ENCODE peak calls at places on chromosomes 12 and 14, in nine cellular contexts. W, V, X, N, G, E, U, P and L are unnamed samples.

GRCh38 chr12:65886996-65887395 is 62.7 kb downstream of the HMGA2 start:
- DNase-seq in W (no peak), V (no peak), X (no peak), N (no peak), G (no peak), E (no peak), U (no peak), P (no peak), L (no peak)

GRCh38 chr12:62576503-62576902 is 109.9 kb downstream of the MON2 start:
- DNase-seq in W (no peak), V (no peak), X (no peak), N (no peak), G (no peak), E (no peak), U (no peak), P (no peak), L (no peak)

GRCh38 chr12:91381309-91381804 is 198.7 kb upstream of the DCN start:
- DNase-seq in W (no peak), V (peak), X (no peak), N (peak), G (peak), E (peak), U (no peak), P (peak), L (no peak)

GRCh38 chr14:49687942-49688700 is at the start of gene POLE2:
- DNase-seq in W (peak), V (peak), X (peak), N (peak), G (peak), E (peak), U (peak), P (no peak), L (peak)

GRCh38 chr12:89695100-89695499 is 13.5 kb downstream of the ATP2B1 start:
- DNase-seq in W (no peak), V (no peak), X (no peak), N (no peak), G (no peak), E (no peak), U (no peak), P (no peak), L (no peak)

GRCh38 chr12:2614341-2614740 is 180.4 kb upstream of the FKBP4 start:
- DNase-seq in W (no peak), V (no peak), X (no peak), N (no peak), G (no peak), E (no peak), U (no peak), P (no peak), L (no peak)

GRCh38 chr12:131123817-131124216 is 170.1 kb downstream of the ADGRD1 start:
- DNase-seq in W (peak), V (no peak), X (no peak), N (no peak), G (no peak), E (no peak), U (no peak), P (no peak), L (no peak)

GRCh38 chr12:27564612-27565213 is 40.7 kb downstream of the PPFIBP1 start:
- DNase-seq in W (no peak), V (no peak), X (no peak), N (peak), G (no peak), E (peak), U (no peak), P (no peak), L (no peak)

GRCh38 chr14:31205681-31206535 is 1.7 kb downstream of the HECTD1 start:
- DNase-seq in W (no peak), V (no peak), X (no peak), N (peak), G (no peak), E (peak), U (no peak), P (peak), L (no peak)

GRCh38 chr14:54809767-54810166 is 92.9 kb downstream of the GCH1 start:
- DNase-seq in W (no peak), V (peak), X (no peak), N (no peak), G (no peak), E (no peak), U (no peak), P (no peak), L (no peak)

GRCh38 chr12:92553389-92553788 is 149.4 kb upstream of the PLEKHG7 start:
- DNase-seq in W (peak), V (no peak), X (no peak), N (no peak), G (no peak), E (peak), U (no peak), P (no peak), L (no peak)

GRCh38 chr14:22002860-22003284 is 329.3 kb upstream of the OR4E1 start:
- DNase-seq in W (no peak), V (peak), X (no peak), N (peak), G (no peak), E (no peak), U (peak), P (no peak), L (peak)

GRCh38 chr12:116635487-116635886 is 76.3 kb downstream of the MAP1LC3B2 start:
- DNase-seq in W (no peak), V (no peak), X (no peak), N (no peak), G (no peak), E (no peak), U (no peak), P (no peak), L (no peak)

GRCh38 chr12:50186667-50187066 is 19.5 kb upstream of the CERS5 start:
- DNase-seq in W (no peak), V (no peak), X (no peak), N (no peak), G (no peak), E (no peak), U (no peak), P (no peak), L (no peak)